ENCODE peak calls at places on chromosomes 13 and 19, in nine cellular contexts. L, O, E, H, K, R, F, A and V are unnamed samples.

GRCh38 chr19:21607453-21607852 is 102.1 kb downstream of the ZNF429 start:
- DNase-seq in L (no peak), O (no peak), E (no peak), H (no peak), K (no peak), R (no peak), F (no peak), A (no peak), V (no peak)

GRCh38 chr13:91347996-91348905 is 764 bp downstream of the MIR17HG start:
- DNase-seq in L (no peak), O (peak), E (no peak), H (peak), K (peak), R (no peak), F (peak), A (no peak), V (peak)

GRCh38 chr13:106617561-106617960 is 49.6 kb upstream of the ARGLU1 start:
- DNase-seq in L (no peak), O (no peak), E (no peak), H (peak), K (peak), R (no peak), F (no peak), A (peak), V (no peak)

GRCh38 chr19:39499082-39499642 is 415 bp downstream of the DLL3 start:
- DNase-seq in L (no peak), O (no peak), E (peak), H (no peak), K (no peak), R (no peak), F (no peak), A (no peak), V (no peak)

GRCh38 chr13:113969311-113969972 is 4.4 kb downstream of the C13orf46 start:
- DNase-seq in L (no peak), O (no peak), E (no peak), H (no peak), K (no peak), R (no peak), F (no peak), A (no peak), V (no peak)

GRCh38 chr13:41652735-41653361 is 195.5 kb downstream of the RGCC start:
- DNase-seq in L (no peak), O (no peak), E (peak), H (peak), K (peak), R (no peak), F (peak), A (peak), V (no peak)

GRCh38 chr13:32530841-32531253 is 7.7 kb downstream of the N4BP2L2 start:
- DNase-seq in L (no peak), O (no peak), E (no peak), H (peak), K (peak), R (no peak), F (no peak), A (no peak), V (no peak)

GRCh38 chr19:12723383-12723642 is 419 bp downstream of the TNPO2 start:
- DNase-seq in L (no peak), O (no peak), E (no peak), H (peak), K (peak), R (no peak), F (no peak), A (no peak), V (no peak)

GRCh38 chr13:110869805-110870706 is 44.8 kb downstream of the ANKRD10 start:
- DNase-seq in L (no peak), O (peak), E (no peak), H (peak), K (peak), R (peak), F (no peak), A (peak), V (peak)

GRCh38 chr19:40691421-40692211 is 1.2 kb upstream of the NUMBL start:
- DNase-seq in L (peak), O (peak), E (no peak), H (no peak), K (no peak), R (no peak), F (no peak), A (no peak), V (no peak)

GRCh38 chr13:23321534-23322241 is 111.8 kb downstream of the SACS start:
- DNase-seq in L (no peak), O (peak), E (no peak), H (peak), K (peak), R (no peak), F (no peak), A (peak), V (no peak)

GRCh38 chr13:47455581-47455980 is 545.5 kb downstream of the SUCLA2 start:
- DNase-seq in L (no peak), O (no peak), E (no peak), H (no peak), K (peak), R (no peak), F (no peak), A (no peak), V (no peak)

GRCh38 chr19:47157455-47158321 is 27.1 kb downstream of the SAE1 start:
- DNase-seq in L (no peak), O (no peak), E (no peak), H (peak), K (peak), R (no peak), F (no peak), A (peak), V (no peak)

GRCh38 chr13:23868521-23868920 is 20.7 kb downstream of the MIPEP start:
- DNase-seq in L (no peak), O (no peak), E (no peak), H (peak), K (peak), R (no peak), F (no peak), A (peak), V (no peak)

GRCh38 chr19:4115050-4115817 is 8.7 kb downstream of the MAP2K2 start:
- DNase-seq in L (no peak), O (no peak), E (no peak), H (no peak), K (no peak), R (peak), F (peak), A (no peak), V (no peak)

GRCh38 chr13:31978021-31978420 is 53.6 kb upstream of the FRY start:
- DNase-seq in L (no peak), O (no peak), E (no peak), H (no peak), K (no peak), R (no peak), F (no peak), A (no peak), V (no peak)

GRCh38 chr13:112752711-112753541 is 63.1 kb downstream of the ATP11A start:
- DNase-seq in L (no peak), O (no peak), E (no peak), H (peak), K (no peak), R (peak), F (no peak), A (no peak), V (no peak)

GRCh38 chr13:86731987-86732386 is 932.8 kb upstream of the SLITRK6 start:
- DNase-seq in L (no peak), O (no peak), E (no peak), H (no peak), K (no peak), R (no peak), F (no peak), A (no peak), V (no peak)

GRCh38 chr19:36196249-36196648 is 18.2 kb downstream of the ZNF565 start:
- DNase-seq in L (no peak), O (no peak), E (no peak), H (no peak), K (no peak), R (no peak), F (no peak), A (no peak), V (no peak)

GRCh38 chr19:11324748-11325389 is 14.6 kb downstream of the RAB3D start:
- DNase-seq in L (no peak), O (no peak), E (no peak), H (no peak), K (no peak), R (no peak), F (no peak), A (no peak), V (no peak)

GRCh38 chr13:30256713-30257432 is 50.5 kb downstream of the KATNAL1 start:
- DNase-seq in L (no peak), O (no peak), E (peak), H (no peak), K (peak), R (no peak), F (no peak), A (no peak), V (no peak)

GRCh38 chr19:13899912-13900584 is 5.9 kb downstream of the BRME1 start:
- DNase-seq in L (no peak), O (no peak), E (no peak), H (no peak), K (no peak), R (no peak), F (no peak), A (no peak), V (no peak)

GRCh38 chr19:1830978-1831377 is 17.3 kb downstream of the REXO1 start:
- DNase-seq in L (no peak), O (no peak), E (no peak), H (no peak), K (no peak), R (no peak), F (no peak), A (no peak), V (no peak)

GRCh38 chr19:56839665-56840451 is 668 bp downstream of the PEG3 start:
- DNase-seq in L (no peak), O (peak), E (no peak), H (peak), K (no peak), R (peak), F (no peak), A (peak), V (no peak)

GRCh38 chr13:50122465-50122864 is 107.2 kb downstream of the KCNRG start:
- DNase-seq in L (no peak), O (no peak), E (no peak), H (no peak), K (no peak), R (no peak), F (no peak), A (no peak), V (no peak)

GRCh38 chr13:25203256-25203794 is 31.2 kb upstream of the AMER2 start:
- DNase-seq in L (no peak), O (no peak), E (no peak), H (no peak), K (no peak), R (no peak), F (no peak), A (no peak), V (no peak)

GRCh38 chr19:35126624-35126959 is 8.3 kb downstream of the LGI4 start:
- DNase-seq in L (no peak), O (no peak), E (no peak), H (no peak), K (no peak), R (no peak), F (no peak), A (no peak), V (no peak)

GRCh38 chr19:1862424-1863307 is 713 bp downstream of the KLF16 start:
- DNase-seq in L (no peak), O (peak), E (peak), H (peak), K (peak), R (no peak), F (peak), A (no peak), V (no peak)

GRCh38 chr19:7865262-7865911 is 8.8 kb downstream of the PRR36 start:
- DNase-seq in L (no peak), O (peak), E (no peak), H (no peak), K (no peak), R (no peak), F (no peak), A (peak), V (no peak)

GRCh38 chr19:14022469-14022868 is 5.5 kb upstream of the RLN3 start:
- DNase-seq in L (no peak), O (no peak), E (no peak), H (no peak), K (no peak), R (no peak), F (no peak), A (no peak), V (no peak)

GRCh38 chr19:51365211-51366049 is 758 bp downstream of the ETFB start:
- DNase-seq in L (no peak), O (peak), E (no peak), H (peak), K (peak), R (no peak), F (no peak), A (peak), V (no peak)

GRCh38 chr13:50800091-50800739 is 43.3 kb downstream of the DLEU7 start:
- DNase-seq in L (peak), O (no peak), E (no peak), H (peak), K (no peak), R (no peak), F (no peak), A (no peak), V (no peak)

GRCh38 chr19:39996218-39996810 is 546 bp upstream of the ZNF546 start:
- DNase-seq in L (no peak), O (no peak), E (peak), H (peak), K (peak), R (no peak), F (peak), A (peak), V (no peak)

GRCh38 chr19:18915639-18916038 is 3.5 kb downstream of the COPE start:
- DNase-seq in L (no peak), O (no peak), E (no peak), H (peak), K (peak), R (peak), F (no peak), A (peak), V (no peak)

GRCh38 chr13:92313382-92313781 is 913.2 kb upstream of the GPC6 start:
- DNase-seq in L (no peak), O (no peak), E (no peak), H (no peak), K (no peak), R (no peak), F (no peak), A (no peak), V (no peak)

GRCh38 chr13:23752111-23753001 is 136.8 kb downstream of the MIPEP start:
- DNase-seq in L (no peak), O (no peak), E (no peak), H (no peak), K (peak), R (no peak), F (no peak), A (peak), V (no peak)